ENCODE peak calls at places on chromosomes 13 and 19, in ten cellular contexts. B, S, R, J, Z, X, Y, V, E and O are unnamed samples.

GRCh38 chr19:14022469-14022868 is 5.5 kb upstream of the RLN3 start:
- DNase-seq in V (no peak), J (no peak), S (peak; percentile 73), Y (no peak), R (no peak), E (no peak), B (no peak), Z (peak; percentile 76), X (peak; percentile 32), O (no peak)

GRCh38 chr13:75938811-75939525 is 302.8 kb downstream of the LMO7 start:
- DNase-seq in V (no peak), S (peak; percentile 3), R (no peak), B (no peak), Y (no peak), J (no peak), X (peak; percentile 3), E (no peak), Z (peak; percentile 13), O (no peak)

GRCh38 chr13:70249332-70250064 is 141.2 kb upstream of the KLHL1 start:
- DNase-seq in X (peak; percentile 50), S (peak; percentile 83), E (no peak), B (no peak), V (no peak), J (peak; percentile 93), Y (no peak), R (peak; percentile 88), Z (peak; percentile 2), O (no peak)

GRCh38 chr19:2333027-2333806 is 4.7 kb downstream of the SPPL2B start:
- DNase-seq in X (no peak), J (no peak), S (no peak), V (no peak), E (no peak), R (no peak), B (no peak), Y (peak; percentile 81), Z (no peak), O (no peak)

GRCh38 chr19:11581740-11582139 is 4.3 kb upstream of the ACP5 start:
- DNase-seq in S (peak; percentile 44), J (no peak), R (peak; percentile 10), X (peak; percentile 18), Z (no peak), V (no peak), E (no peak), B (no peak), Y (no peak), O (no peak)

GRCh38 chr19:459724-460511 is 915 bp downstream of the SHC2 start:
- DNase-seq in X (peak; percentile 18), S (peak; percentile 27), R (no peak), B (no peak), J (no peak), E (peak; percentile 62), V (peak; percentile 73), Z (no peak), Y (peak; percentile 89), O (no peak)

GRCh38 chr13:22422712-22423111 is 751.8 kb downstream of the FGF9 start:
- DNase-seq in Z (no peak), V (no peak), R (no peak), B (no peak), J (no peak), Y (no peak), E (no peak), X (no peak), S (no peak), O (no peak)

GRCh38 chr19:37963190-37963947 is 56.4 kb downstream of the SIPA1L3 start:
- DNase-seq in Z (peak; percentile 96), J (no peak), X (peak; percentile 22), E (no peak), R (peak; percentile 29), V (no peak), B (no peak), S (peak; percentile 93), Y (no peak), O (no peak)

DNA sequence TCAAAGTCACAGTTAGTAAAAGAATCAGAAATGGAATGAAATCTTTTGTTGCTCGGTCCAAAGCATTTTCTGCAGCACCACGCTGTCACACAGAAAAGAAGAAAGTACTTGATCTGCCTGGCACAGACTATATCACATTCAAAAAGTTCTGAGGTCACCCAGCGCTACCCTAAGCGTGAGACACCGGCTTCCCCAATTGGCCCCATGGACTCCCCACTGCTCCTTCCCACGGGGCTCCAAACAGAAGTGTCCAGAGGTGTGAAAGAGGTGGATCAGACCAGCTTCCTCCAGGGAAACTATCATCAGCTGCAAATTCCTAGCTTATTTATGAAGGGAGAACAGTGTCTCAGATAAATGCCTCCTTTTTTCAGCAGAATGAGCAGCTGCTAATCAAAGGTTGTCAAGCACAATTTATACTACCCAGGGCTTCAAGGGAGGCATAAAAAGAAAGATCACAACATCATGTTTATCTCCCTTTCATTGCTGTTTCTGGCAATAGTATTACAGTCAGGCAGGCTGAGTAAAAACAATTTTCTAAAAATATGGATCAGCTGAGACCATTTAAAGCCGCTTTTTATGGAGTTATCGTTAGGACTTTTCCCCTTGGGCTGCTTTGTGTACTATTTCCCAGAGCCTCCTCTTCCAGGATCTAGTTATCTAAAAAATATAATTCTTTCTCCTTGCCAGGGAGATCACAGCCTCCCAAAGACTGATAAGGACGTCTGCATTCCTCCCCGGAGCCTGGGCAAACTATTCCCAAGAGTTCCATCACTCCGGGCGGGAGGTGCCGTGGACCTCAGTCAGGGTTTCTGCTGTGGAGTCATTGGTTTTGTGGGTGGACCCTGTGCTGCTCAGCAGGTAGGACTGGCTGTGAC is 207.9 kb downstream of the LHFPL6 start:
- DNase-seq in B (no peak), E (no peak), S (peak; percentile 36), R (no peak), Y (no peak), V (no peak), X (peak; percentile 29), J (no peak), Z (no peak), O (no peak)
- H3K4me3 ChIP-seq in B (peak overlapping the region; percentile 56), E (no peak overlapping the region), S (no peak overlapping the region), R (no peak overlapping the region), Y (no peak overlapping the region), V (peak overlapping the region; percentile 25), X (no peak overlapping the region), J (no peak overlapping the region), Z (no peak overlapping the region), O (no peak overlapping the region)

GRCh38 chr13:105069106-105069505 is 1466.4 kb downstream of the EFNB2 start:
- DNase-seq in J (no peak), B (no peak), S (no peak), Z (no peak), Y (no peak), X (no peak), E (no peak), V (no peak), R (no peak), O (no peak)
- TF ChIP-seq CTCF in J (no peak), B (no peak), S (no peak), Z (no peak), Y (no peak), X (no peak), E (no peak), V (no peak), R (no peak), O (no peak)

GRCh38 chr13:79481685-79482052 is 714 bp downstream of the NDFIP2 start:
- DNase-seq in E (no peak), Y (no peak), S (peak; percentile 24), B (no peak), R (no peak), X (no peak), J (peak; percentile 52), Z (no peak), V (no peak), O (no peak)

GRCh38 chr13:79485014-79485441 is 4.1 kb downstream of the NDFIP2 start:
- DNase-seq in J (peak; percentile 88), V (no peak), S (peak; percentile 95), X (peak; percentile 84), E (no peak), Y (no peak), R (peak; percentile 90), B (no peak), Z (peak; percentile 59), O (peak; percentile 70)

GRCh38 chr13:79483302-79483701 is 2.3 kb downstream of the NDFIP2 start:
- DNase-seq in S (peak; percentile 96), R (peak; percentile 16), Z (peak; percentile 50), J (peak; percentile 55), B (no peak), V (no peak), E (no peak), Y (no peak), X (no peak), O (no peak)

GRCh38 chr13:79480954-79481684 is at the start of gene NDFIP2:
- DNase-seq in Y (peak; percentile 95), R (peak; percentile 78), S (peak; percentile 88), V (peak; percentile 78), Z (peak; percentile 55), E (peak; percentile 80), X (peak; percentile 86), B (peak; percentile 90), J (peak; percentile 89), O (peak; percentile 80)

DNA sequence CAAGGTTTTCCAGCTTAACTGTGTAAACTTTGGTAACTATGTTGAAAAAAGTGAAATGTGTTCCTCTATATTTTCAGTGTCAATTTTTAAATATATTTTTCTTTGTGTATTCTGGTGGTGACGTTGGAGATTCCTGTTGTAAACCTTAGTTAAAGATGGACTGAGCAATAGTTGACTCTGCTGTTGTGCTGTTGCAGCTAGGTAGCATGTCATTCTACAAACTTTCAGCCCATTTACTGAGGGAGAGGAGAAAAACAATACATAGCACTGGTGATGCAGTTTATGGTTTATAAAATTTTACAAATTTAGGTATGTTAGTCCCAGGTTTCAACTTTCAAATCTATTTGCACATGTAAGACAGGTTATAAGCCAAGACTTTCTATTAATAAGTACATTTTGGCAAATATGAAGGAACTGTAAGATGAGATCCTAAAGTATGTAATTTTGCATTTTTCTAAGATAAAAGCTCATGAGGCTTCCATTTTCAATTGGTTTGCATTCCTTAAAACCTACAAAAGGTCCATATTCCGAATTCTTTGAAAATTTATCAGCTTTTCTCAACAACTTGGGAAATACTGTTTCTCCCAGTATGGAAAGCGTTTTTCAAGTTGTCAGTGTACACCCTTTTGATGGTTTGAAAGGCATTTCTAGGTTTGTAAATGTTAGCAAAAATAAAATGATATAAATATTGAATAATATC is 1.5 kb downstream of the NDFIP2 start:
- DNase-seq in B (no peak), X (no peak), J (no peak), Y (no peak), E (no peak), Z (no peak), R (no peak), S (peak; percentile 55), V (no peak), O (no peak)
- H3K4me3 ChIP-seq in B (no peak overlapping the region), X (peak overlapping the region; percentile 91), J (peak overlapping the region; percentile 92), Y (peak overlapping the region; percentile 41), E (peak overlapping the region; percentile 71), Z (peak overlapping the region; percentile 97), R (peak overlapping the region; percentile 79), S (peak overlapping the region; percentile 88), V (no peak overlapping the region), O (peak overlapping the region; percentile 88)

DNA sequence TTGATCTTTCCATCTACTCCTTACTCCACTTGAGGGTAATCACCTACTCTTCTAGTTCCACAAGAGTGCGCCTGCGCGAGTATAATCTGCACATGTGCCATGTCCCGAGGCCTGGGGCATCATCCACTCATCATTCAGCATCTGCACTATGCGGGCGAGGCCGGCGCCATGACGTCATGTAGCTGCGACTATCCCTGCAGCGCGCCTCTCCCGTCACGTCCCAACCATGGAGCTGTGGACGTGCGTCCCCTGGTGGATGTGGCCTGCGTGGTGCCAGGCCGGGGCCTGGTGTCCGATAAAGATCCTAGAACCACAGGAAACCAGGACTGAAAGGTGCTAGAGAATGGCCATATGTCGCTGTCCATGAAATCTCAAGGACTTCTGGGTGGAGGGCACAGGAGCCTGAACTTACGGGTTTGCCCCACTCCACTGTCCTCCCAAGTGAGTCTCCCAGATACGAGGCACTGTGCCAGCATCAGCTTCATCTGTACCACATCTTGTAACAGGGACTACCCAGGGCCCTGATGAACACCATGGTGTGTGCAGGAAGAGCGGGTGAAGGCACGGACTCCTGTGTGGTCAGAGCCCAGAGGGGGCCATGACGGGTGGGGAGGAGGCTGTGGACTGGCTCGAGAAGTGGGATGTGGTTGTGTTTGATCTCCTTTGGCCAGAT is 2.7 kb upstream of the KLK2 start:
- DNase-seq in V (no peak), Z (no peak), R (no peak), S (no peak), X (no peak), J (no peak), B (no peak), Y (no peak), E (no peak), O (no peak)
- TF ChIP-seq CTCF in V (no peak), Z (no peak), R (no peak), S (no peak), X (no peak), J (no peak), B (no peak), Y (no peak), E (no peak), O (no peak)